ENCODE peak calls at places on chromosomes 6 and 20, in seven cellular contexts. One of them, this sample, is unnamed.
A peak's percentile ranks its signal among the peaks of the same experiment; 100 is the strongest.

GRCh38 chr6:9494864-9495263 is 920.0 kb downstream of the TFAP2A start:
- DNase-seq in lung: no peak
- DNase-seq in fibroblast of lung: peak; percentile 27
- DNase-seq in GOT3: no peak
- DNase-seq in hippocampal formation: no peak
- DNase-seq in HFFc6: peak; percentile 56
- DNase-seq in HTR-8/SVneo: no peak
- DNase-seq in this sample: peak; percentile 42

GRCh38 chr6:11324453-11325023 is 92.1 kb upstream of the NEDD9 start:
- DNase-seq in lung: no peak
- DNase-seq in fibroblast of lung: no peak
- DNase-seq in GOT3: no peak
- DNase-seq in hippocampal formation: no peak
- DNase-seq in HFFc6: no peak
- DNase-seq in HTR-8/SVneo: no peak
- DNase-seq in this sample: no peak

GRCh38 chr20:44219287-44219686 is 8.7 kb upstream of the OSER1 start:
- DNase-seq in lung: no peak
- DNase-seq in fibroblast of lung: no peak
- DNase-seq in GOT3: no peak
- DNase-seq in hippocampal formation: no peak
- DNase-seq in HFFc6: no peak
- DNase-seq in HTR-8/SVneo: no peak
- DNase-seq in this sample: no peak

GRCh38 chr20:17878069-17878911 is 90.3 kb downstream of the SNX5 start:
- DNase-seq in lung: no peak
- DNase-seq in fibroblast of lung: no peak
- DNase-seq in GOT3: no peak
- DNase-seq in hippocampal formation: no peak
- DNase-seq in HFFc6: no peak
- DNase-seq in HTR-8/SVneo: no peak
- DNase-seq in this sample: no peak

GRCh38 chr6:104705095-104705707 is 154.5 kb downstream of the HACE1 start:
- DNase-seq in lung: no peak
- DNase-seq in fibroblast of lung: peak; percentile 37
- DNase-seq in GOT3: no peak
- DNase-seq in hippocampal formation: no peak
- DNase-seq in HFFc6: no peak
- DNase-seq in HTR-8/SVneo: peak; percentile 32
- DNase-seq in this sample: peak; percentile 96

GRCh38 chr6:75827163-75827562 is 78.1 kb downstream of the MYO6 start:
- DNase-seq in lung: no peak
- DNase-seq in fibroblast of lung: no peak
- DNase-seq in GOT3: no peak
- DNase-seq in hippocampal formation: no peak
- DNase-seq in HFFc6: no peak
- DNase-seq in HTR-8/SVneo: no peak
- DNase-seq in this sample: no peak

GRCh38 chr6:26198626-26199056 is 111.4 kb downstream of the HFE start:
- DNase-seq in lung: no peak
- DNase-seq in fibroblast of lung: peak; percentile 33
- DNase-seq in GOT3: no peak
- DNase-seq in hippocampal formation: no peak
- DNase-seq in HFFc6: no peak
- DNase-seq in HTR-8/SVneo: no peak
- DNase-seq in this sample: no peak

GRCh38 chr20:37729909-37730308 is 36.1 kb downstream of the CTNNBL1 start:
- DNase-seq in lung: no peak
- DNase-seq in fibroblast of lung: no peak
- DNase-seq in GOT3: no peak
- DNase-seq in hippocampal formation: no peak
- DNase-seq in HFFc6: no peak
- DNase-seq in HTR-8/SVneo: no peak
- DNase-seq in this sample: no peak

GRCh38 chr20:32072168-32072721 is 20.2 kb downstream of the HCK start:
- DNase-seq in lung: no peak
- DNase-seq in fibroblast of lung: no peak
- DNase-seq in GOT3: no peak
- DNase-seq in hippocampal formation: no peak
- DNase-seq in HFFc6: no peak
- DNase-seq in HTR-8/SVneo: no peak
- DNase-seq in this sample: no peak

GRCh38 chr6:127051571-127052260 is 66.8 kb upstream of the RSPO3 start:
- DNase-seq in lung: no peak
- DNase-seq in fibroblast of lung: no peak
- DNase-seq in GOT3: no peak
- DNase-seq in hippocampal formation: no peak
- DNase-seq in HFFc6: peak; percentile 87
- DNase-seq in HTR-8/SVneo: no peak
- DNase-seq in this sample: peak; percentile 22